ENCODE peak calls at places on chromosomes 16 and 17, in eight cellular contexts. W, M, A, L, B, Y, I and P are unnamed samples.
A peak's percentile ranks its signal among the peaks of the same experiment; 100 is the strongest.

GRCh38 chr17:61285483-61286320 is 113.9 kb upstream of the TBX2 start:
- DNase-seq in W (no peak), M (no peak), A (peak; percentile 7), L (peak; percentile 60), B (no peak), Y (no peak), I (no peak), P (no peak)

GRCh38 chr16:81784042-81784785 is 5.1 kb downstream of the PLCG2 start:
- DNase-seq in W (no peak), M (no peak), A (no peak), L (no peak), B (no peak), Y (no peak), I (no peak), P (no peak)

GRCh38 chr17:9702916-9703780 is 57.8 kb downstream of the USP43 start:
- DNase-seq in W (no peak), M (no peak), A (no peak), L (no peak), B (no peak), Y (no peak), I (no peak), P (no peak)

GRCh38 chr16:71933913-71934696 is 38.8 kb downstream of the IST1 start:
- DNase-seq in W (no peak), M (peak; percentile 67), A (no peak), L (peak; percentile 45), B (no peak), Y (no peak), I (no peak), P (no peak)

GRCh38 chr17:31559647-31560501 is 168.4 kb downstream of the RAB11FIP4 start:
- DNase-seq in W (no peak), M (no peak), A (no peak), L (peak; percentile 40), B (no peak), Y (no peak), I (peak; percentile 22), P (no peak)

GRCh38 chr17:82173351-82174041 is 39.1 kb downstream of the CCDC57 start:
- DNase-seq in W (no peak), M (no peak), A (no peak), L (no peak), B (no peak), Y (no peak), I (no peak), P (no peak)

GRCh38 chr16:65698943-65699342 is 577.1 kb upstream of the CDH11 start:
- DNase-seq in W (no peak), M (no peak), A (no peak), L (peak; percentile 4), B (no peak), Y (no peak), I (no peak), P (no peak)

GRCh38 chr17:68170246-68170645 is 77.6 kb upstream of the AMZ2 start:
- DNase-seq in W (no peak), M (no peak), A (no peak), L (no peak), B (no peak), Y (no peak), I (no peak), P (no peak)

GRCh38 chr16:5670198-5670597 is 572.6 kb upstream of the EEF2KMT start:
- DNase-seq in W (no peak), M (no peak), A (no peak), L (no peak), B (no peak), Y (no peak), I (no peak), P (no peak)

GRCh38 chr17:63702223-63702577 is 2.3 kb upstream of the LIMD2 start:
- DNase-seq in W (no peak), M (no peak), A (peak; percentile 60), L (no peak), B (no peak), Y (peak; percentile 84), I (no peak), P (no peak)

GRCh38 chr17:66088173-66088572 is 103.8 kb downstream of the CEP112 start:
- DNase-seq in W (no peak), M (no peak), A (no peak), L (peak; percentile 1), B (no peak), Y (no peak), I (no peak), P (no peak)

GRCh38 chr16:84278968-84279367 is 15.7 kb upstream of the WFDC1 start:
- DNase-seq in W (no peak), M (no peak), A (no peak), L (no peak), B (no peak), Y (no peak), I (no peak), P (no peak)

GRCh38 chr16:12637002-12637401 is 166.7 kb downstream of the CPPED1 start:
- DNase-seq in W (no peak), M (no peak), A (no peak), L (no peak), B (no peak), Y (no peak), I (no peak), P (no peak)

GRCh38 chr17:8005357-8005756 is 2.9 kb downstream of the GUCY2D start:
- DNase-seq in W (no peak), M (no peak), A (no peak), L (peak; percentile 71), B (no peak), Y (no peak), I (no peak), P (no peak)

GRCh38 chr16:67260426-67261063 is 11.8 kb downstream of the SLC9A5 start:
- DNase-seq in W (no peak), M (peak; percentile 71), A (no peak), L (peak; percentile 54), B (no peak), Y (peak; percentile 51), I (no peak), P (peak; percentile 46)